ENCODE peak calls at places on chromosomes 3 and 15, in nine cellular contexts. A is transverse colon, V is stomach, X is hepatocyte, U is foreskin fibroblast, Z is lower lobe of right lung, B is GM12865, H is cardiac fibroblast, I is fibroblast of pulmonary artery. O is an unnamed sample.

GRCh38 chr3:62414786-62415185 is 41.4 kb upstream of the FEZF2 start:
- DNase-seq in U (no peak), H (no peak), I (no peak), V (no peak), B (no peak), Z (no peak), X (no peak), A (no peak), O (no peak)

GRCh38 chr3:123818324-123818920 is 65.7 kb downstream of the MYLK start:
- DNase-seq in I (no peak), Z (no peak), X (no peak), A (no peak), V (no peak), U (no peak), H (no peak), B (no peak), O (peak)

GRCh38 chr3:2802429-2802828 is 307.7 kb downstream of the IL5RA start:
- DNase-seq in I (no peak), A (no peak), U (no peak), Z (no peak), V (no peak), X (no peak), H (no peak), B (peak), O (no peak)

GRCh38 chr3:136583823-136584222 is 168.4 kb downstream of the STAG1 start:
- DNase-seq in V (no peak), Z (no peak), B (no peak), X (no peak), I (no peak), H (no peak), U (no peak), A (no peak), O (no peak)

GRCh38 chr3:158810823-158811425 is 9.1 kb downstream of the MFSD1 start:
- DNase-seq in U (no peak), V (no peak), A (no peak), I (no peak), B (no peak), H (no peak), X (no peak), Z (no peak), O (no peak)

GRCh38 chr3:183515968-183516851 is 39.3 kb downstream of the KLHL6 start:
- DNase-seq in H (no peak), A (peak), Z (no peak), U (no peak), B (peak), X (no peak), V (no peak), I (no peak), O (no peak)

GRCh38 chr15:84104853-84105252 is 130.7 kb upstream of the GOLGA6L4 start:
- DNase-seq in Z (no peak), H (no peak), I (no peak), B (no peak), A (no peak), V (no peak), U (no peak), X (no peak), O (no peak)

GRCh38 chr3:119322523-119323400 is 28.6 kb downstream of the ARHGAP31 start:
- DNase-seq in V (peak), A (peak), U (peak), I (peak), X (peak), H (peak), B (peak), Z (peak), O (peak)

GRCh38 chr3:112415390-112415789 is 82.4 kb downstream of the CD200 start:
- DNase-seq in V (no peak), H (no peak), A (no peak), Z (no peak), U (no peak), B (no peak), I (no peak), X (no peak), O (no peak)

GRCh38 chr3:193885832-193886231 is 250.1 kb upstream of the HES1 start:
- DNase-seq in U (no peak), I (no peak), B (no peak), X (peak), H (no peak), Z (peak), A (peak), V (peak), O (no peak)

GRCh38 chr15:31197497-31198414 is 96.2 kb upstream of the TRPM1 start:
- DNase-seq in V (peak), A (peak), B (peak), Z (peak), U (peak), X (peak), H (peak), I (peak), O (peak)

GRCh38 chr3:105364113-105364512 is 2.6 kb upstream of the ALCAM start:
- DNase-seq in H (peak), U (peak), A (no peak), V (no peak), B (no peak), I (peak), Z (no peak), X (no peak), O (peak)

GRCh38 chr15:39804026-39804425 is 21.4 kb upstream of the FSIP1 start:
- DNase-seq in Z (no peak), I (peak), X (peak), A (no peak), B (peak), V (no peak), U (peak), H (peak), O (no peak)

GRCh38 chr15:94584833-94585244 is 353.5 kb downstream of the MCTP2 start:
- DNase-seq in A (no peak), B (peak), X (no peak), I (peak), Z (no peak), V (no peak), U (no peak), H (no peak), O (no peak)

GRCh38 chr3:160400631-160401150 is 1.2 kb downstream of the SMC4 start:
- DNase-seq in A (peak), Z (peak), H (no peak), X (peak), I (peak), V (peak), B (peak), U (peak), O (no peak)

GRCh38 chr3:126134219-126134975 is 46.0 kb downstream of the ALDH1L1 start:
- DNase-seq in I (peak), B (peak), A (peak), U (peak), V (peak), X (peak), H (peak), Z (peak), O (peak)

GRCh38 chr15:81987628-81988027 is 58.2 kb downstream of the MEX3B start:
- DNase-seq in B (no peak), H (no peak), X (no peak), A (no peak), U (no peak), Z (no peak), V (no peak), I (no peak), O (no peak)

GRCh38 chr3:43540625-43541024 is 81.2 kb downstream of the ANO10 start:
- DNase-seq in X (no peak), Z (no peak), B (no peak), U (peak), H (peak), I (peak), V (no peak), A (no peak), O (peak)

GRCh38 chr15:37134699-37135131 is 34.4 kb upstream of the MEIS2 start:
- DNase-seq in H (peak), B (peak), X (peak), V (no peak), I (peak), Z (no peak), U (peak), A (no peak), O (peak)

GRCh38 chr3:98985406-98985805 is 83.9 kb upstream of the DCBLD2 start:
- DNase-seq in H (peak), I (peak), U (peak), B (no peak), X (no peak), V (no peak), Z (no peak), A (no peak), O (no peak)
- TF ChIP-seq CTCF in H (no peak), I (peak), U (no peak), B (no peak), X (no peak), V (no peak), Z (no peak), A (no peak), O (peak)

GRCh38 chr15:90545095-90545494 is 15.4 kb downstream of the CRTC3 start:
- DNase-seq in U (no peak), H (peak), B (no peak), V (no peak), I (no peak), Z (no peak), X (no peak), A (no peak), O (no peak)
- TF ChIP-seq CTCF in U (no peak), H (no peak), B (no peak), V (no peak), I (no peak), Z (no peak), X (peak), A (peak), O (no peak)

GRCh38 chr3:102512734-102513518 is 78.1 kb downstream of the ZPLD1 start:
- DNase-seq in Z (no peak), B (no peak), A (no peak), V (no peak), I (peak), H (no peak), U (peak), X (no peak), O (no peak)

GRCh38 chr3:102514241-102514640 is 79.4 kb downstream of the ZPLD1 start:
- DNase-seq in V (no peak), B (no peak), U (no peak), I (no peak), Z (no peak), H (no peak), X (no peak), A (no peak), O (no peak)

GRCh38 chr3:102505542-102505941 is 70.7 kb downstream of the ZPLD1 start:
- DNase-seq in X (no peak), V (no peak), Z (no peak), U (no peak), A (no peak), H (no peak), B (no peak), I (no peak), O (no peak)

GRCh38 chr3:102511168-102511567 is 76.4 kb downstream of the ZPLD1 start:
- DNase-seq in B (no peak), I (no peak), X (no peak), Z (no peak), H (no peak), U (no peak), A (no peak), V (no peak), O (no peak)

DNA sequence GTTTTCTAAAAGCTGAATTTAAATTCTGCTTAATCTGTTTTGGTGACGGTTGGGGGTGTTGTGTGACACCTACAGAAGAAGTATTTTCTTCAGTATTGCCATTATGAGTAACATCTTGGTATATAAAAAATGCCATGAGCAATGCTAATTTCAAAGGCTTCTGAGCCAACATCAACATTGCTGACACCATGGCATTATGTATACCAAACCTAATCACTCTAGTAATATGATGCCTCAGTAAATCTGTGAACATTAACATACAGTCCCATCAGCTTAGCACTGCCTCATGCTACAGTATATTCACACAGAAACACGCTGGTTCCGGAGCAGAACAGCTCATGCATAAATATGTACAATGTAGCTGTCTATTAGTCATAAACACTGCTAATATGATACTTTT is 75.8 kb downstream of the ZPLD1 start:
- DNase-seq in H (peak), V (no peak), Z (no peak), A (no peak), U (peak), B (no peak), X (no peak), I (no peak), O (no peak)
- TF ChIP-seq CTCF in H (no peak), V (no peak), Z (no peak), A (no peak), U (no peak), B (no peak), X (no peak), I (no peak), O (no peak)

DNA sequence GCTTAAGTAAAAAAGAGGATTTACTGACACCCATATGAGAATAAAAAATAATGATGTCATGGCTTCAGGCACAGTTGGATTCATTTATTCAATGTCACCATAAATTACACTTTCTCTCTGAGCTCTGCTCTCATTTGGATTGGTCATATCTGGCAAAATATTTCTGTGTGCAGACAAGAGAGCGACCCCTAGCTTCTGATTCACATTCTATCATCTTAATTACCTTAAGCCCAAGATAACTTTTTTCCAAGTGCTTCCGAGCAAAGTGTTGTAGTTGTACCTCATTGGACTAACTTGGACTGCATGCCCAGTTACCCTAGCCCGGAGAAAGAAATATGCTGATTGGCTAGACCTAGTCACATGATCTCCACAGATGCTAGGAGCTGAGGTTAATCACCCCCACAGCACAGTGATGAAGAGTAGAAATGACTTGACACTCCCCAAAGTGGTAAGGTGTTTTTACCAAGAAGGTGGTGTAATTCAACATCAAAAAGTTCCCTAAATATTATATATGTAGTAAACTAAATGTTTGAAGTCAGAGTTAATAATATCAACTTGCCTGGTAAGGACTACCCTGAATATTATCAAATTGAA is 552.2 kb upstream of the SUCLG2 start:
- DNase-seq in B (peak), U (no peak), Z (no peak), X (no peak), A (no peak), H (no peak), V (no peak), I (no peak), O (no peak)
- TF ChIP-seq CTCF in B (no peak), U (no peak), Z (no peak), X (no peak), A (no peak), H (no peak), V (no peak), I (no peak), O (peak)

O was measured in HFFc6.